ENCODE peak calls at places on chromosomes 12 and 14, in six cellular contexts. W, C, J, R, F and Y are unnamed samples.
A peak's percentile ranks its signal among the peaks of the same experiment; 100 is the strongest.

GRCh38 chr12:59185291-59185690 is 265.0 kb upstream of the LRIG3 start:
- DNase-seq in W (no peak), C (peak; percentile 12), J (no peak), R (no peak), F (no peak), Y (no peak)

GRCh38 chr14:64338616-64339316 is 44.6 kb upstream of the ESR2 start:
- DNase-seq in W (peak; percentile 75), C (peak; percentile 99), J (peak; percentile 93), R (peak; percentile 93), F (peak; percentile 99), Y (peak; percentile 85)

GRCh38 chr14:82999802-83000201 is 1466.1 kb upstream of the SEL1L start:
- DNase-seq in W (no peak), C (peak; percentile 47), J (peak; percentile 11), R (no peak), F (no peak), Y (no peak)

GRCh38 chr12:45130881-45131281 is 80.0 kb upstream of the DBX2 start:
- DNase-seq in W (no peak), C (peak; percentile 82), J (peak; percentile 21), R (peak; percentile 35), F (peak; percentile 61), Y (no peak)

GRCh38 chr12:42498549-42499247 is 90.8 kb downstream of the PRICKLE1 start:
- DNase-seq in W (no peak), C (no peak), J (no peak), R (no peak), F (no peak), Y (no peak)

GRCh38 chr14:23725980-23726746 is 90.0 kb downstream of the DHRS2 start:
- DNase-seq in W (no peak), C (no peak), J (no peak), R (no peak), F (peak; percentile 61), Y (no peak)

GRCh38 chr12:16112151-16112550 is 165.3 kb downstream of the SLC15A5 start:
- DNase-seq in W (no peak), C (no peak), J (no peak), R (no peak), F (no peak), Y (no peak)

GRCh38 chr12:128316078-128316477 is 49.1 kb downstream of the TMEM132C start:
- DNase-seq in W (no peak), C (no peak), J (no peak), R (no peak), F (no peak), Y (no peak)

GRCh38 chr12:108306014-108306501 is 33.1 kb downstream of the CMKLR1 start:
- DNase-seq in W (no peak), C (peak; percentile 71), J (peak; percentile 81), R (no peak), F (peak; percentile 92), Y (peak; percentile 42)

GRCh38 chr12:77102691-77103090 is 37.3 kb upstream of the E2F7 start:
- DNase-seq in W (no peak), C (no peak), J (peak; percentile 31), R (peak; percentile 64), F (peak; percentile 80), Y (no peak)

GRCh38 chr14:96078687-96079016 is 39.5 kb downstream of the C14orf132 start:
- DNase-seq in W (no peak), C (no peak), J (no peak), R (no peak), F (no peak), Y (no peak)

GRCh38 chr12:8078400-8078799 is 3.7 kb upstream of the NECAP1 start:
- DNase-seq in W (peak; percentile 44), C (peak; percentile 79), J (peak; percentile 41), R (no peak), F (peak; percentile 69), Y (peak; percentile 40)

GRCh38 chr14:80781968-80782367 is 159.6 kb downstream of the CEP128 start:
- DNase-seq in W (no peak), C (no peak), J (no peak), R (no peak), F (no peak), Y (peak; percentile 0)

GRCh38 chr12:321606-322326 is 59.1 kb upstream of the SLC6A13 start:
- DNase-seq in W (no peak), C (peak; percentile 25), J (no peak), R (no peak), F (no peak), Y (no peak)

GRCh38 chr14:100525615-100526014 is 61.6 kb downstream of the BEGAIN start:
- DNase-seq in W (no peak), C (no peak), J (no peak), R (no peak), F (no peak), Y (no peak)

GRCh38 chr14:98903371-98903770 is 368.6 kb downstream of the BCL11B start:
- DNase-seq in W (no peak), C (no peak), J (no peak), R (no peak), F (peak; percentile 83), Y (no peak)

GRCh38 chr12:62730649-62731377 is 204.1 kb downstream of the PPM1H start:
- DNase-seq in W (no peak), C (peak; percentile 78), J (peak; percentile 89), R (no peak), F (peak; percentile 88), Y (no peak)

GRCh38 chr12:4031703-4032291 is 158.6 kb upstream of the PARP11 start:
- DNase-seq in W (no peak), C (no peak), J (peak; percentile 39), R (peak; percentile 58), F (peak; percentile 71), Y (no peak)

GRCh38 chr12:113788020-113788856 is 177.9 kb downstream of the RBM19 start:
- DNase-seq in W (no peak), C (no peak), J (peak; percentile 36), R (no peak), F (peak; percentile 77), Y (no peak)

GRCh38 chr12:25970916-25971674 is 12.6 kb downstream of the RASSF8 start:
- DNase-seq in W (no peak), C (no peak), J (no peak), R (no peak), F (no peak), Y (no peak)

GRCh38 chr14:36944307-36945010 is 227.9 kb downstream of the SLC25A21 start:
- DNase-seq in W (no peak), C (no peak), J (no peak), R (peak; percentile 56), F (peak; percentile 83), Y (no peak)

GRCh38 chr12:57149309-57149900 is 2.0 kb upstream of the LRP1-AS start:
- DNase-seq in W (no peak), C (no peak), J (peak; percentile 78), R (no peak), F (no peak), Y (no peak)

GRCh38 chr14:95363468-95363954 is 43.8 kb upstream of the CLMN start:
- DNase-seq in W (no peak), C (no peak), J (no peak), R (no peak), F (no peak), Y (no peak)

GRCh38 chr12:11669348-11669747 is 19.9 kb downstream of the ETV6 start:
- DNase-seq in W (no peak), C (no peak), J (no peak), R (no peak), F (no peak), Y (no peak)

GRCh38 chr12:7959278-7960063 is 23.5 kb upstream of the SLC2A3 start:
- DNase-seq in W (no peak), C (peak; percentile 90), J (no peak), R (peak; percentile 47), F (peak; percentile 56), Y (peak; percentile 61)

GRCh38 chr14:100533647-100534485 is 53.4 kb downstream of the BEGAIN start:
- DNase-seq in W (no peak), C (peak; percentile 87), J (no peak), R (no peak), F (peak; percentile 71), Y (no peak)

GRCh38 chr14:55599250-55599879 is 19.4 kb downstream of the KTN1 start:
- DNase-seq in W (no peak), C (no peak), J (no peak), R (no peak), F (no peak), Y (no peak)

GRCh38 chr12:44876554-44877275 is 600 bp upstream of the NELL2 start:
- DNase-seq in W (peak; percentile 40), C (no peak), J (no peak), R (no peak), F (peak; percentile 58), Y (no peak)

GRCh38 chr14:99273724-99274345 is 1.8 kb upstream of the BCL11B start:
- DNase-seq in W (no peak), C (peak; percentile 55), J (no peak), R (peak; percentile 68), F (peak; percentile 67), Y (peak; percentile 44)

GRCh38 chr14:22796087-22796707 is 19.0 kb downstream of the SLC7A7 start:
- DNase-seq in W (no peak), C (no peak), J (no peak), R (no peak), F (no peak), Y (no peak)

GRCh38 chr14:61491876-61492440 is 170.6 kb downstream of the PRKCH start:
- DNase-seq in W (no peak), C (no peak), J (no peak), R (no peak), F (no peak), Y (no peak)

GRCh38 chr14:93490001-93490400 is 59.3 kb downstream of the UNC79 start:
- DNase-seq in W (no peak), C (no peak), J (no peak), R (no peak), F (no peak), Y (no peak)

GRCh38 chr12:2295941-2296461 is 243.2 kb downstream of the CACNA1C start:
- DNase-seq in W (no peak), C (peak; percentile 70), J (peak; percentile 76), R (no peak), F (peak; percentile 72), Y (no peak)

GRCh38 chr12:10779103-10779502 is 23.3 kb downstream of the TAS2R7 start:
- DNase-seq in W (no peak), C (no peak), J (no peak), R (no peak), F (no peak), Y (no peak)

GRCh38 chr14:86779416-86779815 is 1213.6 kb downstream of the GALC start:
- DNase-seq in W (no peak), C (no peak), J (no peak), R (peak; percentile 30), F (no peak), Y (no peak)

GRCh38 chr12:7395950-7396349 is 48.0 kb downstream of the CD163L1 start:
- DNase-seq in W (no peak), C (peak; percentile 4), J (no peak), R (peak; percentile 7), F (peak; percentile 44), Y (no peak)

GRCh38 chr12:6535960-6536847 is 1.9 kb downstream of the GAPDH start:
- DNase-seq in W (no peak), C (peak; percentile 19), J (no peak), R (no peak), F (no peak), Y (no peak)

GRCh38 chr12:87656311-87656710 is 372.9 kb downstream of the C12orf50 start:
- DNase-seq in W (no peak), C (no peak), J (no peak), R (no peak), F (no peak), Y (no peak)

GRCh38 chr14:103445783-103446182 is 60.6 kb downstream of the MARK3 start:
- DNase-seq in W (no peak), C (no peak), J (no peak), R (no peak), F (no peak), Y (no peak)